ENCODE peak calls at places on chromosomes 13 and 19, in four cellular contexts. N is left cardiac atrium; D is PC-3; M is activated naive CD4-positive, alpha-beta T cell. G is an unnamed sample.

GRCh38 chr13:62320129-62320724 is 904.6 kb upstream of the PCDH20 start:
- DNase-seq in N (no peak), D (peak; percentile 49), M (no peak), G (no peak)

GRCh38 chr19:13103961-13104847 is 1.5 kb upstream of the LYL1 start:
- DNase-seq in N (peak; percentile 85), D (peak; percentile 50), M (peak; percentile 40), G (peak; percentile 85)

GRCh38 chr13:24627864-24628418 is 52.3 kb upstream of the ATP12A start:
- DNase-seq in N (no peak), D (no peak), M (no peak), G (no peak)

GRCh38 chr19:14072535-14073231 is at the start of gene MISP3:
- DNase-seq in N (peak; percentile 61), D (peak; percentile 68), M (no peak), G (peak; percentile 61)

GRCh38 chr19:28949535-28949934 is 263.4 kb downstream of the UQCRFS1 start:
- DNase-seq in N (no peak), D (no peak), M (no peak), G (no peak)

GRCh38 chr13:105773241-105773640 is 762.2 kb downstream of the EFNB2 start:
- DNase-seq in N (no peak), D (no peak), M (no peak), G (no peak)

GRCh38 chr19:51091126-51091525 is 8.4 kb upstream of the KLK14 start:
- DNase-seq in N (no peak), D (no peak), M (no peak), G (no peak)

GRCh38 chr19:7214329-7215089 is 79.7 kb downstream of the INSR start:
- DNase-seq in N (no peak), D (no peak), M (no peak), G (no peak)

GRCh38 chr19:2683430-2683995 is 19.0 kb downstream of the GNG7 start:
- DNase-seq in N (no peak), D (no peak), M (no peak), G (no peak)

GRCh38 chr13:35832551-35832950 is 298.6 kb downstream of the DCLK1 start:
- DNase-seq in N (no peak), D (no peak), M (no peak), G (no peak)

GRCh38 chr19:18418034-18418724 is 1.0 kb upstream of the SSBP4 start:
- DNase-seq in N (peak; percentile 68), D (no peak), M (no peak), G (no peak)

GRCh38 chr13:74206061-74206561 is 71.9 kb upstream of the KLF12 start:
- DNase-seq in N (no peak), D (peak; percentile 3), M (no peak), G (no peak)

GRCh38 chr13:59444210-59444857 is 719.4 kb downstream of the DIAPH3 start:
- DNase-seq in N (no peak), D (no peak), M (no peak), G (no peak)

GRCh38 chr13:49240017-49240416 is 7.7 kb upstream of the CDADC1 start:
- DNase-seq in N (no peak), D (peak; percentile 52), M (no peak), G (no peak)

GRCh38 chr13:49409008-49409407 is 34.9 kb downstream of the CAB39L start:
- DNase-seq in N (no peak), D (no peak), M (no peak), G (no peak)

GRCh38 chr19:20153281-20153680 is 13.7 kb upstream of the ZNF486 start:
- DNase-seq in N (no peak), D (no peak), M (no peak), G (no peak)

GRCh38 chr13:40769970-40770369 is 1.0 kb downstream of the MRPS31 start:
- DNase-seq in N (no peak), D (no peak), M (no peak), G (no peak)

GRCh38 chr13:107295391-107296157 is 727.6 kb upstream of the ARGLU1 start:
- DNase-seq in N (no peak), D (no peak), M (no peak), G (no peak)

GRCh38 chr19:35596366-35596999 is 10.5 kb downstream of the PMIS2 start:
- DNase-seq in N (no peak), D (no peak), M (no peak), G (no peak)

GRCh38 chr19:18589380-18590272 is 1.0 kb downstream of the REX1BD start:
- DNase-seq in N (peak; percentile 77), D (peak; percentile 63), M (no peak), G (peak; percentile 63)

GRCh38 chr13:44873486-44873885 is 115.8 kb downstream of the NUFIP1 start:
- DNase-seq in N (no peak), D (no peak), M (no peak), G (no peak)

GRCh38 chr13:24148414-24149305 is 11.9 kb upstream of the SPATA13 start:
- DNase-seq in N (no peak), D (peak; percentile 98), M (no peak), G (no peak)

GRCh38 chr19:23440791-23441190 is 45.5 kb upstream of the ZNF91 start:
- DNase-seq in N (no peak), D (no peak), M (no peak), G (no peak)

GRCh38 chr13:31018511-31018910 is 86.1 kb downstream of the TEX26 start:
- DNase-seq in N (no peak), D (no peak), M (no peak), G (no peak)

GRCh38 chr19:2727640-2727944 is 6.4 kb upstream of the DIRAS1 start:
- DNase-seq in N (no peak), D (peak; percentile 51), M (no peak), G (no peak)

GRCh38 chr19:48715681-48716171 is 3.8 kb downstream of the MAMSTR start:
- DNase-seq in N (no peak), D (no peak), M (no peak), G (no peak)

GRCh38 chr13:50512602-50513527 is 330.6 kb downstream of the DLEU7 start:
- DNase-seq in N (peak; percentile 66), D (peak; percentile 54), M (no peak), G (peak; percentile 67)

GRCh38 chr13:95485045-95485517 is 67.4 kb upstream of the CLDN10 start:
- DNase-seq in N (peak; percentile 30), D (peak; percentile 27), M (no peak), G (no peak)

GRCh38 chr13:99984463-99985242 is 3.1 kb downstream of the ZIC2 start:
- DNase-seq in N (no peak), D (no peak), M (no peak), G (no peak)

GRCh38 chr19:13718733-13719132 is 45.6 kb upstream of the MRI1 start:
- DNase-seq in N (peak; percentile 46), D (peak; percentile 89), M (no peak), G (no peak)

GRCh38 chr19:1133471-1133929 is 29.7 kb downstream of the GPX4 start:
- DNase-seq in N (peak; percentile 52), D (no peak), M (peak; percentile 30), G (no peak)

GRCh38 chr19:11102944-11103343 is 13.7 kb downstream of the LDLR start:
- DNase-seq in N (no peak), D (no peak), M (no peak), G (no peak)

GRCh38 chr19:2816641-2817040 is 3.0 kb upstream of the ZNF554 start:
- DNase-seq in N (no peak), D (no peak), M (no peak), G (no peak)

GRCh38 chr13:100347941-100348340 is 240.6 kb downstream of the GGACT start:
- DNase-seq in N (no peak), D (peak; percentile 50), M (no peak), G (no peak)

GRCh38 chr13:37621811-37622361 is 23.3 kb upstream of the POSTN start:
- DNase-seq in N (no peak), D (no peak), M (no peak), G (no peak)

GRCh38 chr19:42352216-42352892 is 26.9 kb downstream of the MEGF8 start:
- DNase-seq in N (no peak), D (peak; percentile 1), M (no peak), G (no peak)

GRCh38 chr13:106376411-106377112 is 158.9 kb downstream of the EFNB2 start:
- DNase-seq in N (no peak), D (peak; percentile 91), M (no peak), G (no peak)

GRCh38 chr19:50739841-50740426 is 16.8 kb downstream of the CLEC11A start:
- DNase-seq in N (no peak), D (no peak), M (no peak), G (no peak)

G was measured in heart right ventricle.